ENCODE peak calls at places on chromosomes 1 and 21, in five cellular contexts. T, Q, Z, G and E are unnamed samples.

GRCh38 chr1:44511769-44512168 is 106.7 kb downstream of the RNF220 start:
- DNase-seq in G (no peak), Z (no peak), Q (peak; percentile 42), T (no peak), E (no peak)

GRCh38 chr1:53614231-53615021 is 124.5 kb downstream of the GLIS1 start:
- DNase-seq in T (no peak), G (no peak), Z (no peak), Q (no peak), E (no peak)

GRCh38 chr21:18617291-18617690 is 213.7 kb upstream of the TMPRSS15 start:
- DNase-seq in Q (no peak), T (no peak), Z (no peak), G (no peak), E (no peak)

GRCh38 chr1:62240651-62241050 is 46.0 kb downstream of the L1TD1 start:
- DNase-seq in G (no peak), Q (no peak), Z (no peak), T (no peak), E (no peak)

GRCh38 chr1:45067806-45068205 is 55.8 kb downstream of the UROD start:
- DNase-seq in Z (no peak), T (no peak), Q (no peak), G (no peak), E (no peak)

GRCh38 chr1:183804916-183805734 is at the start of gene RGL1:
- DNase-seq in Q (peak; percentile 36), G (peak; percentile 75), T (peak; percentile 76), Z (no peak), E (peak; percentile 85)

GRCh38 chr1:22154063-22154462 is 11.2 kb upstream of the WNT4 start:
- DNase-seq in Q (no peak), T (no peak), G (no peak), Z (no peak), E (no peak)

GRCh38 chr1:14181191-14181793 is 417.2 kb upstream of the KAZN start:
- DNase-seq in T (no peak), Q (no peak), G (no peak), Z (no peak), E (no peak)

GRCh38 chr1:209042413-209042812 is 541.1 kb upstream of the CAMK1G start:
- DNase-seq in Z (no peak), T (no peak), G (no peak), Q (no peak), E (no peak)

GRCh38 chr1:204616683-204617082 is 68.9 kb downstream of the LRRN2 start:
- DNase-seq in T (no peak), G (no peak), Q (no peak), Z (no peak), E (no peak)

GRCh38 chr1:237141471-237141870 is 99.5 kb downstream of the RYR2 start:
- DNase-seq in T (no peak), Q (no peak), G (no peak), Z (no peak), E (no peak)

GRCh38 chr1:111789666-111790316 is 34.1 kb downstream of the DDX20 start:
- DNase-seq in Q (no peak), Z (peak; percentile 44), G (no peak), T (no peak), E (peak; percentile 75)

GRCh38 chr21:42845296-42845965 is 33.9 kb downstream of the WDR4 start:
- DNase-seq in G (no peak), Z (no peak), T (peak; percentile 54), Q (no peak), E (no peak)

GRCh38 chr1:186950547-186950946 is 121.8 kb downstream of the PLA2G4A start:
- DNase-seq in T (no peak), G (peak; percentile 31), Q (no peak), Z (no peak), E (no peak)

GRCh38 chr1:170836146-170836545 is 99.2 kb upstream of the MROH9 start:
- DNase-seq in T (no peak), Z (no peak), G (peak; percentile 19), Q (no peak), E (peak; percentile 29)

GRCh38 chr1:247368501-247368900 is 36.8 kb upstream of the ZNF496 start:
- DNase-seq in Q (no peak), T (no peak), Z (no peak), G (no peak), E (no peak)

GRCh38 chr1:46816930-46817329 is 18.1 kb downstream of the CYP4B1 start:
- DNase-seq in G (no peak), Z (no peak), Q (no peak), T (no peak), E (peak; percentile 4)

GRCh38 chr1:41359211-41360073 is 1.8 kb upstream of the FOXO6 start:
- DNase-seq in Q (no peak), T (no peak), G (no peak), Z (no peak), E (peak; percentile 53)

GRCh38 chr21:46191686-46192575 is 7.7 kb upstream of the SPATC1L start:
- DNase-seq in Q (no peak), Z (no peak), T (no peak), G (no peak), E (no peak)

GRCh38 chr1:113912594-113913311 is 7.6 kb downstream of the DCLRE1B start:
- DNase-seq in G (peak; percentile 88), Q (no peak), Z (no peak), T (peak; percentile 43), E (peak; percentile 70)

GRCh38 chr1:147598631-147599361 is 57.5 kb downstream of the BCL9 start:
- DNase-seq in Z (no peak), Q (peak; percentile 51), T (no peak), G (peak; percentile 15), E (peak; percentile 21)

GRCh38 chr1:43108080-43108479 is 64.0 kb downstream of the EBNA1BP2 start:
- DNase-seq in Z (no peak), Q (no peak), T (no peak), G (no peak), E (no peak)

GRCh38 chr1:26861286-26861701 is 1.7 kb upstream of the SFN start:
- DNase-seq in T (no peak), Z (no peak), G (peak; percentile 46), Q (no peak), E (peak; percentile 41)

GRCh38 chr1:11456970-11457369 is 22.0 kb upstream of the DISP3 start:
- DNase-seq in Q (no peak), G (no peak), Z (no peak), T (no peak), E (no peak)

GRCh38 chr1:180482425-180483275 is 19.7 kb downstream of the ACBD6 start:
- DNase-seq in G (peak; percentile 67), Z (peak; percentile 11), Q (peak; percentile 25), T (no peak), E (peak; percentile 46)

GRCh38 chr1:201488817-201489581 is 17.9 kb downstream of the CSRP1 start:
- DNase-seq in G (peak; percentile 96), Q (no peak), Z (peak; percentile 87), T (peak; percentile 48), E (peak; percentile 95)

GRCh38 chr1:9825101-9826074 is 1.6 kb upstream of the CLSTN1 start:
- DNase-seq in G (peak; percentile 51), Z (no peak), Q (peak; percentile 34), T (peak; percentile 31), E (peak; percentile 80)

GRCh38 chr1:39685071-39685470 is 6.2 kb downstream of the HPCAL4 start:
- DNase-seq in Z (no peak), G (no peak), T (no peak), Q (no peak), E (no peak)

GRCh38 chr1:162412002-162412401 is at the start of gene SH2D1B:
- DNase-seq in Q (no peak), G (no peak), T (no peak), Z (no peak), E (no peak)

GRCh38 chr1:54950361-54951163 is 29.9 kb upstream of the TMEM61 start:
- DNase-seq in Q (peak; percentile 61), Z (peak; percentile 5), T (peak; percentile 54), G (peak; percentile 84), E (peak; percentile 90)

GRCh38 chr21:43748622-43749021 is 27.5 kb downstream of the CSTB start:
- DNase-seq in Q (no peak), Z (no peak), G (no peak), T (no peak), E (no peak)

GRCh38 chr1:94702440-94702810 is 117.7 kb upstream of the SLC44A3 start:
- DNase-seq in G (peak; percentile 38), T (no peak), Q (no peak), Z (no peak), E (peak; percentile 68)

GRCh38 chr1:160256396-160257046 is 5.8 kb downstream of the DCAF8 start:
- DNase-seq in G (peak; percentile 76), Q (no peak), T (no peak), Z (no peak), E (peak; percentile 55)

GRCh38 chr1:181152892-181153633 is 64.6 kb downstream of the IER5 start:
- DNase-seq in T (peak; percentile 89), Z (peak; percentile 96), Q (no peak), G (peak; percentile 94), E (peak; percentile 67)

GRCh38 chr1:89051944-89052312 is 13.1 kb downstream of the GBP1 start:
- DNase-seq in T (no peak), G (no peak), Q (no peak), Z (no peak), E (no peak)